ENCODE peak calls at places on chromosomes 6 and 20, in eight cellular contexts. P is A549, X is HCT116, A is GM23338, J is GM12878, L is K562, H is HepG2, M is SK-N-SH. C is an unnamed sample.

GRCh38 chr6:28589234-28589951 is 63.7 kb downstream of the GPX5 start:
- DNase-seq in P (peak; percentile 47), X (peak; percentile 96), A (peak; percentile 97), J (peak; percentile 70), L (no peak), H (peak; percentile 95), M (peak; percentile 28), C (peak; percentile 99)

GRCh38 chr20:62704341-62704948 is 4.2 kb upstream of the NTSR1 start:
- DNase-seq in P (peak; percentile 65), X (peak; percentile 91), A (no peak), J (no peak), L (peak; percentile 41), H (peak; percentile 67), M (peak; percentile 85), C (peak; percentile 77)

GRCh38 chr6:34385793-34386195 is 6.7 kb downstream of the NUDT3 start:
- DNase-seq in P (no peak), X (no peak), A (no peak), J (no peak), L (no peak), H (peak; percentile 84), M (no peak), C (no peak)

GRCh38 chr6:154127638-154128037 is 88.6 kb downstream of the OPRM1 start:
- DNase-seq in P (no peak), X (no peak), A (peak; percentile 50), J (no peak), L (no peak), H (no peak), M (peak; percentile 53), C (no peak)

GRCh38 chr6:161284653-161285052 is 10.8 kb upstream of the AGPAT4 start:
- DNase-seq in P (no peak), X (peak; percentile 48), A (no peak), J (no peak), L (no peak), H (no peak), M (no peak), C (no peak)

GRCh38 chr20:31606928-31607639 is 2.0 kb downstream of the ID1 start:
- DNase-seq in P (peak; percentile 80), X (peak; percentile 93), A (peak; percentile 67), J (no peak), L (peak; percentile 78), H (peak; percentile 99), M (peak; percentile 69), C (no peak)

GRCh38 chr6:4162345-4162744 is 27.0 kb upstream of the ECI2 start:
- DNase-seq in P (no peak), X (no peak), A (no peak), J (no peak), L (peak; percentile 42), H (no peak), M (no peak), C (no peak)

GRCh38 chr20:953742-954141 is 37.6 kb upstream of the ANGPT4 start:
- DNase-seq in P (peak; percentile 22), X (peak; percentile 48), A (peak; percentile 47), J (no peak), L (no peak), H (no peak), M (peak; percentile 63), C (no peak)

GRCh38 chr6:158662607-158663464 is 13.0 kb downstream of the SYTL3 start:
- DNase-seq in P (no peak), X (no peak), A (no peak), J (no peak), L (no peak), H (no peak), M (no peak), C (no peak)

GRCh38 chr20:25254986-25255680 is 7.2 kb downstream of the PYGB start:
- DNase-seq in P (no peak), X (no peak), A (no peak), J (no peak), L (no peak), H (no peak), M (peak; percentile 68), C (no peak)
- H3K4me1 ChIP-seq in P (peaks cover 58% of the 10 kb centered on the region), X (peaks cover 32% of the 10 kb centered on the region), A (peaks cover 4% of the 10 kb centered on the region), J (peaks cover 16% of the 10 kb centered on the region), L (peaks cover 5% of the 10 kb centered on the region), H (peaks cover 26% of the 10 kb centered on the region), M (peaks cover 9% of the 10 kb centered on the region), C (peaks cover 65% of the 10 kb centered on the region)

GRCh38 chr6:160274846-160275510 is 16.4 kb upstream of the SLC22A2 start:
- DNase-seq in P (no peak), X (no peak), A (no peak), J (no peak), L (no peak), H (no peak), M (no peak), C (no peak)

GRCh38 chr6:160277144-160277543 is 18.5 kb upstream of the SLC22A2 start:
- DNase-seq in P (no peak), X (no peak), A (no peak), J (no peak), L (no peak), H (no peak), M (no peak), C (no peak)

GRCh38 chr6:160273760-160274159 is 15.1 kb upstream of the SLC22A2 start:
- DNase-seq in P (no peak), X (no peak), A (no peak), J (no peak), L (no peak), H (no peak), M (no peak), C (no peak)

GRCh38 chr6:160276126-160276525 is 17.5 kb upstream of the SLC22A2 start:
- DNase-seq in P (no peak), X (no peak), A (no peak), J (no peak), L (no peak), H (no peak), M (no peak), C (no peak)

GRCh38 chr6:160275511-160276003 is 16.9 kb upstream of the SLC22A2 start:
- DNase-seq in P (no peak), X (no peak), A (no peak), J (no peak), L (no peak), H (no peak), M (no peak), C (no peak)
- H3K4me3 ChIP-seq in P (no peak overlapping the region), X (no peak overlapping the region), A (no peak overlapping the region), J (no peak overlapping the region), L (no peak overlapping the region), H (no peak overlapping the region), M (no peak overlapping the region), C (no peak overlapping the region)

GRCh38 chr6:52010145-52010544 is 77.3 kb downstream of the PKHD1 start:
- DNase-seq in P (no peak), X (no peak), A (no peak), J (no peak), L (no peak), H (no peak), M (no peak), C (no peak)

GRCh38 chr6:52012582-52012981 is 74.8 kb downstream of the PKHD1 start:
- DNase-seq in P (no peak), X (no peak), A (no peak), J (no peak), L (no peak), H (no peak), M (no peak), C (no peak)

GRCh38 chr6:52013035-52013434 is 74.4 kb downstream of the PKHD1 start:
- DNase-seq in P (no peak), X (no peak), A (no peak), J (no peak), L (no peak), H (no peak), M (no peak), C (no peak)

GRCh38 chr6:52014391-52014790 is 73.0 kb downstream of the PKHD1 start:
- DNase-seq in P (no peak), X (no peak), A (no peak), J (no peak), L (no peak), H (no peak), M (no peak), C (no peak)

GRCh38 chr6:52009736-52010135 is 77.7 kb downstream of the PKHD1 start:
- DNase-seq in P (no peak), X (no peak), A (no peak), J (no peak), L (no peak), H (no peak), M (peak; percentile 53), C (no peak)
- TF ChIP-seq REST in P (no peak), X (no peak), A (no peak), J (no peak), L (no peak), H (no peak), M (no peak), C (no peak)

DNA sequence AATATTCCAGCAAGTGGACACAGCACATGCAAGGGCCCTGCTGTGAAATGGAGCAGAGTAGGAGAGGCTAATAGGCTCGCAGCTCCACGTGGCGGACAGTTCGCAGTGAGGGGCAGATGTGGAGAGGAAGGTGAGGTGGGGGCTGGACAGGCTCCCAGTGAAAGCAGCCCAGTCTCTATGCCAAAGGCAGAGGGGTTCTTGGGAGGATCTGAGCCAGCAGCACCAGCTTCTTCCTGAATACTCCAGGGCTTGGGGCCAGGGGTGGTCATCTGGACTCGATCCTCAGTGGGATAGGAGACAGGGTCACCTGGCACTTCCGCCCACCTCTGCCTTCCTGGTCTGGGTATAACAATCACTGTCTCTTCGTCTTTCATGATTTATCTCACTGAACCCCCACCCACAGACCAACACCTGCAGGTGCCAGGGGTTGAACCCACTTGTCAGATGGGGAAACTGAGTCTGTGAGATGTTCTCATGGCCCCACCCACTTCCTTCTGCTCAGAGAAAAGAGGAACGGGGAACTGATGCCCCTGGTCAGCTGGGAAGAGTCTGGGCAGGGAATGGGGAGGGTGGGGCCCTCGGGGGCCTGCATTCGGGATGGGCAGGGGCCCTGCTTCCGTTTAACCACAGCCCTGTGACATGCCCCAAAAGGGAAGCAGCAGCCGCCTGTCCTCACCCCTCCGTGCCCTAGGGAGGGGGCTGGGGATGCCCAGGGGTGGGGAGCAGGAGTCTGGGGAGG is 81.2 kb downstream of the CEBPB start:
- DNase-seq in P (no peak), X (no peak), A (no peak), J (no peak), L (no peak), H (no peak), M (no peak), C (no peak)
- H3K4me1 ChIP-seq in P (peaks cover 31% of the 10 kb centered on the region), X (peaks cover 13% of the 10 kb centered on the region), A (peaks cover 5% of the 10 kb centered on the region), J (no peaks in the 10 kb centered on the region), L (peaks cover 6% of the 10 kb centered on the region), H (peaks cover 100% of the 10 kb centered on the region), M (no peaks in the 10 kb centered on the region), C (peaks cover 7% of the 10 kb centered on the region)

DNA sequence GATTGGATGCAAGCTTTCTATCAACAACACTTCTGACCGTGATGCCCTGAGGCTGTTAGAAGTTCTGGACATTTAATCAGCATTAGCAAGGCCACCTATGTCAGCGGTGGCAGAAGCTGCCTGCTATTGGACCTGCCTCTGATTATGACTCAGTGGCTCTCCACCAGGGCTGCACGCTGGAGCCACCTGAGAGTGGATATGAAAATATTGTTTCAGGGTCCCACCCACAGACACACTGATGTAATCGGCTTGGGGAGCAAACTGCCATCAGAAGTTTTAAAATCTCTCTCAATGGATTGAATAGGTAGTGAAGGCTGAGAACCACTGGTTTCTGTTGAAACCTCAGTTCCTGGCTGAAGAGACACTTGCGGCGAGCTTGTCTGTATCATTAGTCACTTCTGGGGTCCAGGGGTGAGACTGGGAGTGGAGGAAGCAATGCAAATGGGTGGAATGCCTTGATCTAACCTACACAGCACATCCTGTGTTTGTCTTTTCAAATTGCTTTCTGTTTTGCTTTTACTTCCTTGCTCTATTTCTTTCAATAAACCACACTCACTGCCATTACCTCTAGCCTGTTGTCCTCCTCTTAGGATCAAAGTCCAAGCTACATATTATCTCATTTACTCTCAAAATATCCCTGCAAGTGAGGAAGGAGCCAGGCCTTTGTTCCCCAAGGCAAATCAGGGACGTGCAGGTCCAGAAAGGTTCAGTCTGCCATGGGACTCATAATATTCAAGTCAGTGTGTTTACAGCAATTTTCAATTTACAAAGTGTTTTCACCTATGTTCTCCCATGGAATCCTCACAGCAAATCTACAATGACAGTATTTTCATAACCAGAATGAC is 4.2 kb downstream of the CLIC5 start:
- DNase-seq in P (no peak), X (no peak), A (no peak), J (peak; percentile 71), L (no peak), H (peak; percentile 34), M (no peak), C (no peak)
- H3K4me3 ChIP-seq in P (no peak overlapping the region), X (peak overlapping the region; percentile 27), A (no peak overlapping the region), J (no peak overlapping the region), L (no peak overlapping the region), H (no peak overlapping the region), M (no peak overlapping the region), C (no peak overlapping the region)

C was measured in Panc1.